ENCODE peak calls at places on chromosomes 16 and 17, in eight cellular contexts. W is NCI-H510A; M is dorsolateral prefrontal cortex; Y is CD4-positive, alpha-beta T cell; V is NCI-H2081; F is heart left ventricle; H is GM04503; G is RPMI8226. O is an unnamed sample.

GRCh38 chr17:74840989-74841666 is 18.6 kb downstream of the GRIN2C start:
- DNase-seq in W (no peak), M (no peak), Y (no peak), V (no peak), F (peak), H (no peak), G (no peak), O (no peak)

GRCh38 chr17:75847595-75848522 is 3.7 kb upstream of the UNC13D start:
- DNase-seq in W (peak), M (no peak), Y (no peak), V (no peak), F (no peak), H (no peak), G (no peak), O (no peak)

GRCh38 chr17:72682597-72682996 is 409.9 kb downstream of the SLC39A11 start:
- DNase-seq in W (no peak), M (no peak), Y (no peak), V (no peak), F (no peak), H (no peak), G (no peak), O (no peak)

GRCh38 chr17:62981933-62982332 is 15.9 kb downstream of the TANC2 start:
- DNase-seq in W (no peak), M (no peak), Y (no peak), V (no peak), F (no peak), H (no peak), G (no peak), O (no peak)

GRCh38 chr16:67883872-67884261 is 818 bp upstream of the NRN1L start:
- DNase-seq in W (no peak), M (peak), Y (peak), V (peak), F (peak), H (no peak), G (peak), O (no peak)

GRCh38 chr16:23855010-23855409 is 19.2 kb downstream of the PRKCB start:
- DNase-seq in W (no peak), M (no peak), Y (no peak), V (no peak), F (no peak), H (no peak), G (no peak), O (no peak)

GRCh38 chr17:69213059-69213813 is 15.4 kb downstream of the ABCA10 start:
- DNase-seq in W (no peak), M (no peak), Y (no peak), V (no peak), F (no peak), H (no peak), G (no peak), O (no peak)

GRCh38 chr16:31371619-31372484 is 16.9 kb downstream of the ITGAX start:
- DNase-seq in W (no peak), M (no peak), Y (no peak), V (no peak), F (no peak), H (no peak), G (no peak), O (no peak)

GRCh38 chr16:89123001-89123830 is 29.6 kb downstream of the ACSF3 start:
- DNase-seq in W (no peak), M (peak), Y (no peak), V (peak), F (peak), H (no peak), G (no peak), O (no peak)

GRCh38 chr17:49915670-49916069 is 53.3 kb upstream of the DLX4 start:
- DNase-seq in W (no peak), M (no peak), Y (no peak), V (no peak), F (no peak), H (no peak), G (no peak), O (no peak)

GRCh38 chr16:67965668-67966548 is 2.5 kb downstream of the SLC12A4 start:
- DNase-seq in W (no peak), M (no peak), Y (no peak), V (no peak), F (no peak), H (no peak), G (no peak), O (no peak)

GRCh38 chr17:63454915-63455314 is 8.8 kb upstream of the CYB561 start:
- DNase-seq in W (no peak), M (no peak), Y (no peak), V (no peak), F (no peak), H (no peak), G (no peak), O (no peak)

GRCh38 chr17:28792877-28793666 is 49.3 kb downstream of the TRAF4 start:
- DNase-seq in W (peak), M (no peak), Y (no peak), V (no peak), F (no peak), H (no peak), G (peak), O (no peak)

GRCh38 chr17:43671075-43671692 is 9.5 kb upstream of the MEOX1 start:
- DNase-seq in W (no peak), M (no peak), Y (no peak), V (peak), F (peak), H (no peak), G (peak), O (peak)

GRCh38 chr16:11273721-11274324 is 394 bp upstream of the PRM3 start:
- DNase-seq in W (no peak), M (no peak), Y (no peak), V (no peak), F (no peak), H (no peak), G (no peak), O (no peak)

GRCh38 chr17:7184091-7184488 is 4.9 kb upstream of the ASGR1 start:
- DNase-seq in W (no peak), M (no peak), Y (no peak), V (peak), F (peak), H (no peak), G (no peak), O (no peak)

GRCh38 chr17:75367312-75367711 is 38.2 kb downstream of the GRB2 start:
- DNase-seq in W (no peak), M (no peak), Y (no peak), V (no peak), F (no peak), H (no peak), G (no peak), O (no peak)

GRCh38 chr17:38339891-38340290 is 3.9 kb downstream of the GPR179 start:
- DNase-seq in W (no peak), M (no peak), Y (no peak), V (no peak), F (no peak), H (no peak), G (no peak), O (no peak)

GRCh38 chr16:88678224-88678979 is 7.9 kb downstream of the SNAI3 start:
- DNase-seq in W (no peak), M (no peak), Y (no peak), V (no peak), F (no peak), H (no peak), G (no peak), O (no peak)

GRCh38 chr16:4890686-4891085 is 43.4 kb downstream of the UBN1 start:
- DNase-seq in W (no peak), M (no peak), Y (no peak), V (no peak), F (no peak), H (no peak), G (no peak), O (no peak)

GRCh38 chr16:17084134-17084533 is 386.6 kb downstream of the XYLT1 start:
- DNase-seq in W (no peak), M (no peak), Y (no peak), V (no peak), F (no peak), H (no peak), G (no peak), O (no peak)

GRCh38 chr17:55436224-55437164 is 14.9 kb upstream of the MMD start:
- DNase-seq in W (no peak), M (no peak), Y (no peak), V (no peak), F (no peak), H (no peak), G (no peak), O (no peak)

GRCh38 chr16:57959804-57960203 is 11.1 kb downstream of the CNGB1 start:
- DNase-seq in W (no peak), M (no peak), Y (no peak), V (no peak), F (no peak), H (no peak), G (no peak), O (no peak)

GRCh38 chr16:88479795-88480760 is 27.0 kb downstream of the ZFPM1 start:
- DNase-seq in W (no peak), M (no peak), Y (no peak), V (peak), F (peak), H (no peak), G (no peak), O (no peak)

GRCh38 chr17:14768923-14769322 is 468.0 kb downstream of the HS3ST3B1 start:
- DNase-seq in W (no peak), M (no peak), Y (no peak), V (no peak), F (no peak), H (no peak), G (peak), O (no peak)

GRCh38 chr17:40068129-40068581 is 5.4 kb downstream of the THRA start:
- DNase-seq in W (no peak), M (no peak), Y (no peak), V (no peak), F (peak), H (no peak), G (no peak), O (no peak)

GRCh38 chr16:69867796-69868565 is 83.2 kb upstream of the CLEC18A start:
- DNase-seq in W (no peak), M (no peak), Y (no peak), V (no peak), F (no peak), H (no peak), G (no peak), O (no peak)

GRCh38 chr16:87897563-87898505 is 28.5 kb upstream of the SLC7A5 start:
- DNase-seq in W (no peak), M (no peak), Y (no peak), V (no peak), F (no peak), H (no peak), G (no peak), O (no peak)

GRCh38 chr17:43898446-43898845 is 8.9 kb downstream of the MPP2 start:
- DNase-seq in W (no peak), M (no peak), Y (no peak), V (no peak), F (no peak), H (no peak), G (no peak), O (no peak)

GRCh38 chr16:88087517-88087877 is 136.3 kb downstream of the BANP start:
- DNase-seq in W (no peak), M (no peak), Y (no peak), V (no peak), F (no peak), H (no peak), G (no peak), O (no peak)

GRCh38 chr17:1916963-1917715 is 87.3 kb downstream of the RPA1 start:
- DNase-seq in W (no peak), M (no peak), Y (no peak), V (no peak), F (no peak), H (no peak), G (no peak), O (no peak)

GRCh38 chr17:73278465-73279453 is 17.1 kb upstream of the CPSF4L start:
- DNase-seq in W (peak), M (no peak), Y (no peak), V (peak), F (peak), H (no peak), G (no peak), O (no peak)

GRCh38 chr17:977163-977562 is 2.4 kb downstream of the NXN start:
- DNase-seq in W (no peak), M (no peak), Y (no peak), V (no peak), F (no peak), H (no peak), G (no peak), O (no peak)

GRCh38 chr17:46181940-46182339 is 11.3 kb downstream of the KANSL1 start:
- DNase-seq in W (no peak), M (no peak), Y (no peak), V (no peak), F (no peak), H (no peak), G (no peak), O (no peak)

GRCh38 chr17:67491009-67491677 is 114.1 kb downstream of the PITPNC1 start:
- DNase-seq in W (peak), M (peak), Y (no peak), V (no peak), F (peak), H (peak), G (no peak), O (peak)

GRCh38 chr16:88274847-88275246 is 107.9 kb upstream of the ZNF469 start:
- DNase-seq in W (no peak), M (no peak), Y (no peak), V (no peak), F (no peak), H (no peak), G (no peak), O (no peak)

GRCh38 chr17:50564916-50565315 is 4.4 kb downstream of the CACNA1G start:
- DNase-seq in W (no peak), M (peak), Y (no peak), V (no peak), F (peak), H (peak), G (no peak), O (peak)

GRCh38 chr16:66274335-66275110 is 92.0 kb upstream of the CDH5 start:
- DNase-seq in W (no peak), M (peak), Y (no peak), V (peak), F (no peak), H (no peak), G (peak), O (no peak)

O was measured in AG09309.